ENCODE peak calls at places on chromosomes 2 and 18, in six cellular contexts. One of them, this sample, is unnamed.

GRCh38 chr2:29443627-29444026 is 328.4 kb downstream of the CLIP4 start:
- DNase-seq in Calu3: no peak
- DNase-seq in NCI-H1105 treated with DMSO at 0.1 percent for 48 hours: peak; percentile 36
- DNase-seq in Right ventricle myocardium superior: no peak
- DNase-seq in stimulated activated naive CD8-positive, alpha-beta T cell treated with anti-CD3 and anti-CD28 coated beads, Interleukin-15, Interleukin-2, amounts not matched to agents 100 U/mL and 50 U/mL, for 24 hours: no peak
- DNase-seq in amniotic epithelial cell: no peak
- DNase-seq in this sample: no peak

GRCh38 chr2:173358617-173359016 is 3.9 kb downstream of the CDCA7 start:
- DNase-seq in NCI-H1105 treated with DMSO at 0.1 percent for 48 hours: no peak
- DNase-seq in Calu3: no peak
- DNase-seq in stimulated activated naive CD8-positive, alpha-beta T cell treated with anti-CD3 and anti-CD28 coated beads, Interleukin-15, Interleukin-2, amounts not matched to agents 100 U/mL and 50 U/mL, for 24 hours: no peak
- DNase-seq in amniotic epithelial cell: no peak
- DNase-seq in Right ventricle myocardium superior: no peak
- DNase-seq in this sample: no peak

GRCh38 chr2:105338020-105338385 is 663 bp downstream of the C2orf49 start:
- DNase-seq in NCI-H1105 treated with DMSO at 0.1 percent for 48 hours: no peak
- DNase-seq in stimulated activated naive CD8-positive, alpha-beta T cell treated with anti-CD3 and anti-CD28 coated beads, Interleukin-15, Interleukin-2, amounts not matched to agents 100 U/mL and 50 U/mL, for 24 hours: no peak
- DNase-seq in Calu3: no peak
- DNase-seq in Right ventricle myocardium superior: no peak
- DNase-seq in amniotic epithelial cell: no peak
- DNase-seq in this sample: no peak

GRCh38 chr2:54915101-54915500 is 135.2 kb downstream of the RTN4 start:
- DNase-seq in Calu3: no peak
- DNase-seq in NCI-H1105 treated with DMSO at 0.1 percent for 48 hours: no peak
- DNase-seq in stimulated activated naive CD8-positive, alpha-beta T cell treated with anti-CD3 and anti-CD28 coated beads, Interleukin-15, Interleukin-2, amounts not matched to agents 100 U/mL and 50 U/mL, for 24 hours: no peak
- DNase-seq in amniotic epithelial cell: no peak
- DNase-seq in Right ventricle myocardium superior: no peak
- DNase-seq in this sample: no peak

GRCh38 chr2:63050186-63050915 is at the start of gene OTX1:
- DNase-seq in amniotic epithelial cell: no peak
- DNase-seq in Calu3: peak; percentile 93
- DNase-seq in stimulated activated naive CD8-positive, alpha-beta T cell treated with anti-CD3 and anti-CD28 coated beads, Interleukin-15, Interleukin-2, amounts not matched to agents 100 U/mL and 50 U/mL, for 24 hours: peak; percentile 72
- DNase-seq in NCI-H1105 treated with DMSO at 0.1 percent for 48 hours: peak; percentile 85
- DNase-seq in Right ventricle myocardium superior: peak; percentile 53
- DNase-seq in this sample: peak; percentile 93

GRCh38 chr18:35739778-35740177 is 158.2 kb downstream of the GALNT1 start:
- DNase-seq in NCI-H1105 treated with DMSO at 0.1 percent for 48 hours: no peak
- DNase-seq in Calu3: no peak
- DNase-seq in amniotic epithelial cell: no peak
- DNase-seq in Right ventricle myocardium superior: no peak
- DNase-seq in stimulated activated naive CD8-positive, alpha-beta T cell treated with anti-CD3 and anti-CD28 coated beads, Interleukin-15, Interleukin-2, amounts not matched to agents 100 U/mL and 50 U/mL, for 24 hours: no peak
- DNase-seq in this sample: no peak

GRCh38 chr2:121343191-121343590 is 58.2 kb upstream of the TFCP2L1 start:
- DNase-seq in stimulated activated naive CD8-positive, alpha-beta T cell treated with anti-CD3 and anti-CD28 coated beads, Interleukin-15, Interleukin-2, amounts not matched to agents 100 U/mL and 50 U/mL, for 24 hours: no peak
- DNase-seq in NCI-H1105 treated with DMSO at 0.1 percent for 48 hours: no peak
- DNase-seq in amniotic epithelial cell: no peak
- DNase-seq in Right ventricle myocardium superior: no peak
- DNase-seq in Calu3: no peak
- DNase-seq in this sample: no peak

GRCh38 chr2:204982303-204982702 is 437.0 kb downstream of the PARD3B start:
- DNase-seq in NCI-H1105 treated with DMSO at 0.1 percent for 48 hours: no peak
- DNase-seq in stimulated activated naive CD8-positive, alpha-beta T cell treated with anti-CD3 and anti-CD28 coated beads, Interleukin-15, Interleukin-2, amounts not matched to agents 100 U/mL and 50 U/mL, for 24 hours: no peak
- DNase-seq in Calu3: no peak
- DNase-seq in Right ventricle myocardium superior: no peak
- DNase-seq in amniotic epithelial cell: peak; percentile 4
- DNase-seq in this sample: no peak

GRCh38 chr2:55779459-55780421 is 86.1 kb upstream of the PNPT1 start:
- DNase-seq in stimulated activated naive CD8-positive, alpha-beta T cell treated with anti-CD3 and anti-CD28 coated beads, Interleukin-15, Interleukin-2, amounts not matched to agents 100 U/mL and 50 U/mL, for 24 hours: no peak
- DNase-seq in Right ventricle myocardium superior: no peak
- DNase-seq in NCI-H1105 treated with DMSO at 0.1 percent for 48 hours: no peak
- DNase-seq in amniotic epithelial cell: peak; percentile 85
- DNase-seq in Calu3: peak; percentile 42
- DNase-seq in this sample: no peak

GRCh38 chr2:232400244-232401015 is 6.2 kb upstream of the ALPG start:
- DNase-seq in Calu3: no peak
- DNase-seq in Right ventricle myocardium superior: no peak
- DNase-seq in NCI-H1105 treated with DMSO at 0.1 percent for 48 hours: no peak
- DNase-seq in stimulated activated naive CD8-positive, alpha-beta T cell treated with anti-CD3 and anti-CD28 coated beads, Interleukin-15, Interleukin-2, amounts not matched to agents 100 U/mL and 50 U/mL, for 24 hours: no peak
- DNase-seq in amniotic epithelial cell: no peak
- DNase-seq in this sample: no peak

GRCh38 chr2:86552889-86553288 is 10.4 kb downstream of the CHMP3 start:
- DNase-seq in Right ventricle myocardium superior: no peak
- DNase-seq in stimulated activated naive CD8-positive, alpha-beta T cell treated with anti-CD3 and anti-CD28 coated beads, Interleukin-15, Interleukin-2, amounts not matched to agents 100 U/mL and 50 U/mL, for 24 hours: no peak
- DNase-seq in Calu3: no peak
- DNase-seq in amniotic epithelial cell: no peak
- DNase-seq in NCI-H1105 treated with DMSO at 0.1 percent for 48 hours: no peak
- DNase-seq in this sample: no peak

GRCh38 chr2:27308359-27308875 is at the start of gene UCN:
- DNase-seq in stimulated activated naive CD8-positive, alpha-beta T cell treated with anti-CD3 and anti-CD28 coated beads, Interleukin-15, Interleukin-2, amounts not matched to agents 100 U/mL and 50 U/mL, for 24 hours: no peak
- DNase-seq in Right ventricle myocardium superior: peak; percentile 67
- DNase-seq in amniotic epithelial cell: peak; percentile 32
- DNase-seq in NCI-H1105 treated with DMSO at 0.1 percent for 48 hours: peak; percentile 18
- DNase-seq in Calu3: no peak
- DNase-seq in this sample: no peak

GRCh38 chr18:70376137-70376913 is 87.5 kb downstream of the SOCS6 start:
- DNase-seq in amniotic epithelial cell: no peak
- DNase-seq in Right ventricle myocardium superior: no peak
- DNase-seq in Calu3: no peak
- DNase-seq in stimulated activated naive CD8-positive, alpha-beta T cell treated with anti-CD3 and anti-CD28 coated beads, Interleukin-15, Interleukin-2, amounts not matched to agents 100 U/mL and 50 U/mL, for 24 hours: no peak
- DNase-seq in NCI-H1105 treated with DMSO at 0.1 percent for 48 hours: no peak
- DNase-seq in this sample: peak; percentile 82

GRCh38 chr18:25516121-25516520 is 164.2 kb upstream of the ZNF521 start:
- DNase-seq in amniotic epithelial cell: no peak
- DNase-seq in Calu3: no peak
- DNase-seq in stimulated activated naive CD8-positive, alpha-beta T cell treated with anti-CD3 and anti-CD28 coated beads, Interleukin-15, Interleukin-2, amounts not matched to agents 100 U/mL and 50 U/mL, for 24 hours: no peak
- DNase-seq in Right ventricle myocardium superior: no peak
- DNase-seq in NCI-H1105 treated with DMSO at 0.1 percent for 48 hours: no peak
- DNase-seq in this sample: no peak

GRCh38 chr2:151337643-151338042 is 19.7 kb upstream of the TNFAIP6 start:
- DNase-seq in Calu3: no peak
- DNase-seq in NCI-H1105 treated with DMSO at 0.1 percent for 48 hours: no peak
- DNase-seq in stimulated activated naive CD8-positive, alpha-beta T cell treated with anti-CD3 and anti-CD28 coated beads, Interleukin-15, Interleukin-2, amounts not matched to agents 100 U/mL and 50 U/mL, for 24 hours: no peak
- DNase-seq in Right ventricle myocardium superior: no peak
- DNase-seq in amniotic epithelial cell: peak; percentile 81
- DNase-seq in this sample: no peak

GRCh38 chr2:96163768-96164429 is 18.7 kb upstream of the DUSP2 start:
- DNase-seq in stimulated activated naive CD8-positive, alpha-beta T cell treated with anti-CD3 and anti-CD28 coated beads, Interleukin-15, Interleukin-2, amounts not matched to agents 100 U/mL and 50 U/mL, for 24 hours: peak; percentile 91
- DNase-seq in Right ventricle myocardium superior: no peak
- DNase-seq in amniotic epithelial cell: no peak
- DNase-seq in Calu3: no peak
- DNase-seq in NCI-H1105 treated with DMSO at 0.1 percent for 48 hours: no peak
- DNase-seq in this sample: no peak

GRCh38 chr18:79567481-79568147 is 112.0 kb upstream of the CTDP1 start:
- DNase-seq in Calu3: no peak
- DNase-seq in stimulated activated naive CD8-positive, alpha-beta T cell treated with anti-CD3 and anti-CD28 coated beads, Interleukin-15, Interleukin-2, amounts not matched to agents 100 U/mL and 50 U/mL, for 24 hours: no peak
- DNase-seq in Right ventricle myocardium superior: peak; percentile 71
- DNase-seq in NCI-H1105 treated with DMSO at 0.1 percent for 48 hours: no peak
- DNase-seq in amniotic epithelial cell: peak; percentile 65
- DNase-seq in this sample: no peak

GRCh38 chr2:206031162-206031784 is 54.7 kb downstream of the INO80D start:
- DNase-seq in Right ventricle myocardium superior: no peak
- DNase-seq in stimulated activated naive CD8-positive, alpha-beta T cell treated with anti-CD3 and anti-CD28 coated beads, Interleukin-15, Interleukin-2, amounts not matched to agents 100 U/mL and 50 U/mL, for 24 hours: no peak
- DNase-seq in amniotic epithelial cell: peak; percentile 51
- DNase-seq in NCI-H1105 treated with DMSO at 0.1 percent for 48 hours: no peak
- DNase-seq in Calu3: peak; percentile 43
- DNase-seq in this sample: no peak

GRCh38 chr18:5600376-5601071 is 56.7 kb upstream of the EPB41L3 start:
- DNase-seq in Calu3: no peak
- DNase-seq in NCI-H1105 treated with DMSO at 0.1 percent for 48 hours: peak; percentile 4
- DNase-seq in stimulated activated naive CD8-positive, alpha-beta T cell treated with anti-CD3 and anti-CD28 coated beads, Interleukin-15, Interleukin-2, amounts not matched to agents 100 U/mL and 50 U/mL, for 24 hours: no peak
- DNase-seq in amniotic epithelial cell: no peak
- DNase-seq in Right ventricle myocardium superior: no peak
- DNase-seq in this sample: peak; percentile 54

GRCh38 chr2:39620067-39620466 is 45.6 kb upstream of the TMEM178A start:
- DNase-seq in Right ventricle myocardium superior: peak; percentile 65
- DNase-seq in stimulated activated naive CD8-positive, alpha-beta T cell treated with anti-CD3 and anti-CD28 coated beads, Interleukin-15, Interleukin-2, amounts not matched to agents 100 U/mL and 50 U/mL, for 24 hours: peak; percentile 23
- DNase-seq in NCI-H1105 treated with DMSO at 0.1 percent for 48 hours: no peak
- DNase-seq in Calu3: peak; percentile 62
- DNase-seq in amniotic epithelial cell: peak; percentile 93
- DNase-seq in this sample: no peak

GRCh38 chr2:110101280-110101844 is 14.3 kb downstream of the MALL start:
- DNase-seq in stimulated activated naive CD8-positive, alpha-beta T cell treated with anti-CD3 and anti-CD28 coated beads, Interleukin-15, Interleukin-2, amounts not matched to agents 100 U/mL and 50 U/mL, for 24 hours: peak; percentile 20
- DNase-seq in NCI-H1105 treated with DMSO at 0.1 percent for 48 hours: peak; percentile 90
- DNase-seq in Calu3: peak; percentile 95
- DNase-seq in amniotic epithelial cell: peak; percentile 99
- DNase-seq in Right ventricle myocardium superior: peak; percentile 99
- DNase-seq in this sample: no peak

GRCh38 chr2:80073134-80073561 is 231.4 kb downstream of the LRRTM1 start:
- DNase-seq in Right ventricle myocardium superior: no peak
- DNase-seq in stimulated activated naive CD8-positive, alpha-beta T cell treated with anti-CD3 and anti-CD28 coated beads, Interleukin-15, Interleukin-2, amounts not matched to agents 100 U/mL and 50 U/mL, for 24 hours: no peak
- DNase-seq in NCI-H1105 treated with DMSO at 0.1 percent for 48 hours: peak; percentile 24
- DNase-seq in amniotic epithelial cell: peak; percentile 63
- DNase-seq in Calu3: peak; percentile 29
- DNase-seq in this sample: peak; percentile 35

GRCh38 chr2:6181525-6182270 is 489.5 kb downstream of the SOX11 start:
- DNase-seq in Calu3: no peak
- DNase-seq in stimulated activated naive CD8-positive, alpha-beta T cell treated with anti-CD3 and anti-CD28 coated beads, Interleukin-15, Interleukin-2, amounts not matched to agents 100 U/mL and 50 U/mL, for 24 hours: no peak
- DNase-seq in amniotic epithelial cell: peak; percentile 89
- DNase-seq in Right ventricle myocardium superior: no peak
- DNase-seq in NCI-H1105 treated with DMSO at 0.1 percent for 48 hours: peak; percentile 4
- DNase-seq in this sample: no peak

GRCh38 chr2:239522740-239523119 is 121.9 kb upstream of the HDAC4 start:
- DNase-seq in Right ventricle myocardium superior: no peak
- DNase-seq in Calu3: no peak
- DNase-seq in NCI-H1105 treated with DMSO at 0.1 percent for 48 hours: no peak
- DNase-seq in amniotic epithelial cell: no peak
- DNase-seq in stimulated activated naive CD8-positive, alpha-beta T cell treated with anti-CD3 and anti-CD28 coated beads, Interleukin-15, Interleukin-2, amounts not matched to agents 100 U/mL and 50 U/mL, for 24 hours: no peak
- DNase-seq in this sample: no peak

GRCh38 chr2:191165190-191165643 is 14.4 kb upstream of the STAT4 start:
- DNase-seq in Right ventricle myocardium superior: no peak
- DNase-seq in NCI-H1105 treated with DMSO at 0.1 percent for 48 hours: peak; percentile 52
- DNase-seq in stimulated activated naive CD8-positive, alpha-beta T cell treated with anti-CD3 and anti-CD28 coated beads, Interleukin-15, Interleukin-2, amounts not matched to agents 100 U/mL and 50 U/mL, for 24 hours: no peak
- DNase-seq in Calu3: no peak
- DNase-seq in amniotic epithelial cell: peak; percentile 59
- DNase-seq in this sample: peak; percentile 40

GRCh38 chr2:159168707-159169106 is 117.8 kb downstream of the WDSUB1 start:
- DNase-seq in stimulated activated naive CD8-positive, alpha-beta T cell treated with anti-CD3 and anti-CD28 coated beads, Interleukin-15, Interleukin-2, amounts not matched to agents 100 U/mL and 50 U/mL, for 24 hours: no peak
- DNase-seq in amniotic epithelial cell: peak; percentile 30
- DNase-seq in NCI-H1105 treated with DMSO at 0.1 percent for 48 hours: no peak
- DNase-seq in Calu3: no peak
- DNase-seq in Right ventricle myocardium superior: no peak
- DNase-seq in this sample: no peak

GRCh38 chr2:239216614-239217273 is 184.1 kb downstream of the HDAC4 start:
- DNase-seq in Right ventricle myocardium superior: peak; percentile 33
- DNase-seq in stimulated activated naive CD8-positive, alpha-beta T cell treated with anti-CD3 and anti-CD28 coated beads, Interleukin-15, Interleukin-2, amounts not matched to agents 100 U/mL and 50 U/mL, for 24 hours: peak; percentile 49
- DNase-seq in Calu3: no peak
- DNase-seq in NCI-H1105 treated with DMSO at 0.1 percent for 48 hours: no peak
- DNase-seq in amniotic epithelial cell: no peak
- DNase-seq in this sample: no peak